ENCODE peak calls at places on chromosomes 1 and 21, in five cellular contexts. S is K562, M is transverse colon, C is heart right ventricle, L is HCT116. P is an unnamed sample.

GRCh38 chr1:50105430-50105829 is 3.3 kb upstream of the ELAVL4 start:
- DNase-seq in S (no peak), M (no peak), C (no peak), L (no peak), P (no peak)

GRCh38 chr1:212669102-212669501 is 30.5 kb downstream of the BATF3 start:
- DNase-seq in S (peak; percentile 63), M (no peak), C (no peak), L (peak; percentile 10), P (no peak)

GRCh38 chr1:92105546-92106081 is 25.5 kb downstream of the BTBD8 start:
- DNase-seq in S (no peak), M (no peak), C (no peak), L (no peak), P (no peak)

GRCh38 chr1:42740756-42741580 is 932 bp upstream of the CLDN19 start:
- DNase-seq in S (no peak), M (no peak), C (no peak), L (no peak), P (no peak)

GRCh38 chr1:43436371-43436770 is 17.4 kb downstream of the HYI start:
- DNase-seq in S (no peak), M (no peak), C (no peak), L (no peak), P (no peak)

GRCh38 chr1:15941044-15941840 is 34.7 kb downstream of the ZBTB17 start:
- DNase-seq in S (no peak), M (no peak), C (no peak), L (no peak), P (no peak)

GRCh38 chr1:234065794-234066447 is 161.4 kb downstream of the SLC35F3 start:
- DNase-seq in S (peak; percentile 79), M (peak; percentile 67), C (peak; percentile 45), L (peak; percentile 58), P (peak; percentile 16)

GRCh38 chr1:158177705-158178450 is 2.8 kb upstream of the CD1D start:
- DNase-seq in S (peak; percentile 84), M (peak; percentile 94), C (peak; percentile 95), L (no peak), P (no peak)

GRCh38 chr1:166165661-166166399 is 971 bp downstream of the FAM78B start:
- DNase-seq in S (no peak), M (peak; percentile 13), C (no peak), L (no peak), P (no peak)

GRCh38 chr21:45899317-45900033 is 82.1 kb upstream of the COL6A1 start:
- DNase-seq in S (no peak), M (no peak), C (no peak), L (no peak), P (no peak)

GRCh38 chr1:151641229-151641628 is 29.4 kb downstream of the SNX27 start:
- DNase-seq in S (no peak), M (no peak), C (no peak), L (no peak), P (no peak)

GRCh38 chr21:46218906-46219590 is 9.5 kb downstream of the LSS start:
- DNase-seq in S (no peak), M (no peak), C (no peak), L (no peak), P (no peak)

GRCh38 chr1:171476829-171477228 is 8.5 kb upstream of the PRRC2C start:
- DNase-seq in S (no peak), M (no peak), C (no peak), L (no peak), P (no peak)

GRCh38 chr1:30283199-30283962 is 440.0 kb downstream of the MATN1 start:
- DNase-seq in S (no peak), M (no peak), C (no peak), L (no peak), P (no peak)

GRCh38 chr1:1752190-1752589 is 26.1 kb downstream of the NADK start:
- DNase-seq in S (no peak), M (no peak), C (no peak), L (no peak), P (no peak)

GRCh38 chr1:225754940-225755635 is 22.5 kb upstream of the SRP9 start:
- DNase-seq in S (no peak), M (peak; percentile 35), C (peak; percentile 64), L (no peak), P (peak; percentile 66)

GRCh38 chr1:41578712-41579335 is 94.3 kb upstream of the EDN2 start:
- DNase-seq in S (peak; percentile 44), M (no peak), C (no peak), L (no peak), P (no peak)

GRCh38 chr1:44685218-44685617 is 10.7 kb downstream of the ARMH1 start:
- DNase-seq in S (no peak), M (no peak), C (no peak), L (no peak), P (no peak)

GRCh38 chr1:21668232-21669032 is 725 bp downstream of the RAP1GAP start:
- DNase-seq in S (peak; percentile 47), M (no peak), C (no peak), L (no peak), P (no peak)

GRCh38 chr1:175702079-175702795 is 41.2 kb downstream of the TNR start:
- DNase-seq in S (no peak), M (no peak), C (peak; percentile 19), L (no peak), P (no peak)

GRCh38 chr1:42484382-42484781 is 21.3 kb downstream of the CCDC30 start:
- DNase-seq in S (no peak), M (no peak), C (peak; percentile 16), L (no peak), P (peak; percentile 69)

GRCh38 chr1:212291505-212292134 is 6.4 kb downstream of the PPP2R5A start:
- DNase-seq in S (peak; percentile 64), M (no peak), C (no peak), L (peak; percentile 27), P (no peak)

GRCh38 chr1:107525146-107525545 is 384.3 kb downstream of the NTNG1 start:
- DNase-seq in S (no peak), M (no peak), C (no peak), L (no peak), P (no peak)

DNA sequence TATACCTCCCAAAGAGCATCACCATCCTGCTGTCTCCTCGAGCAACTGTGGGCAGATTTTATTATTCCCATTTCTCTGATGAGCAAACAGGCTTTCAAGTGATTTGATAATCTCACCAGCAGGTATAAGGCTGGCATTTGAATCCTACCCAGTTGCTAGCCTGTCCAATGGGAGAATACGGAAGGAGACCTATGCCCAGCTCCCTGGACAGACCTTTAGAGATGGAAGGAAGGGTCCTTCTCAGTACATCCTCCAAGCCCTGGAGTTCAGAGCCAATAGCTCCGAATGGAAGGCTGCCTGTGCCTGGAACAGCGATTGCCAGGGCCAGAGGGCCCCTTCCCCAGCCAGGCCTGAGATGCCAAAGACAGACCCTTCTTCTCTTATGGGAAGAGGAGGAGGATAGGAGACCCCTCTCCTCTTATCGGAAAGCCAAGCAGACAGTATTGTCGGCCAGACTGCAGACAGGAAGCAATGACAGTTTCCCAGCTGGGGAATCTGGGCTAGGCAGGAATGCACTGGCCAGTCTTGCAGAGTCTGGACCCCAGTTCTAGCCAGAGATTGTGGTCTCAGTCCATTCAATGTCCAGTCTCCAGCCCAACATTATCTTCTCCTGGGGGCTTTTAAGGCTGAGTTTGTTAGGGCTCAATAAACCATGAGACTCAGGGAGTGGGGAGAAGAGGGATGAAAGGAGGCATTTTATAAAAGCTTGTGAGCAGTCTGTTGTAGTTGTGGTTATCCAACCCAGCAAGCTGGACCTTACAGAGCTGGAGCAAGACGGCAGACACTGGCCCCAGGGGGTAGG is 2.0 kb downstream of the IFFO2 start:
- DNase-seq in S (no peak), M (no peak), C (no peak), L (no peak), P (no peak)
- H3K27ac ChIP-seq in S (no peak overlapping the region), M (peak overlapping the region; percentile 91), C (no peak overlapping the region), L (no peak overlapping the region), P (peak overlapping the region; percentile 47)

GRCh38 chr1:23799255-23799569 is 1.3 kb downstream of the GALE start:
- DNase-seq in S (no peak), M (no peak), C (no peak), L (no peak), P (no peak)

GRCh38 chr1:23800396-23801337 is at the start of gene GALE:
- DNase-seq in S (peak; percentile 98), M (peak; percentile 98), C (peak; percentile 98), L (peak; percentile 86), P (peak; percentile 81)

GRCh38 chr1:23797478-23798448 is 2.8 kb downstream of the GALE start:
- DNase-seq in S (no peak), M (no peak), C (no peak), L (no peak), P (no peak)

GRCh38 chr1:23799570-23800395 is 771 bp downstream of the GALE start:
- DNase-seq in S (peak; percentile 88), M (peak; percentile 88), C (peak; percentile 48), L (peak; percentile 77), P (no peak)

DNA sequence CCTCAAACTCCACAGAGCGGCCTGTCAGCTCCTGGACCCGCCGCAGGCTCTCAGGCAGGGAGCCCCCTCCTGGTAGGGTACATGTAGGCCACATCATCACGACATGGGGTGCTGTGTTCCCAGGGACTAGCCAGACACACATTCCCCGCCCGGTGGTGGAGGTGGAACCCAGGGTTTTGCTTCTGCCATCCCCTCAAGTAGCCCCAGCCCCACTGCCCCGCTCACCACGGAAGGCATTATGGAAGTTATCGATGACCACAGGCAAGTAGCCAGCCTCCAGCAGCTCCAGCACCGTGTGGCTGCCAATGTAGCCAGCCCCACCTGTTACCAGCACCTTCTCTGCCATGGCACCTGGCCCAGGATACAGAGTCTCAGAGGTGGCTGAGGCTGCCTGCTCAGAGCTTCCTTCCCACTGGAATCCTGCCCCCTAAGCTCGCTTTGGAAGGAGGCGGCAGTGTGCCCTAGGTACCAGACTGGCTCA is 1.9 kb downstream of the GALE start:
- DNase-seq in S (peak; percentile 70), M (peak; percentile 22), C (no peak), L (no peak), P (no peak)
- H3K4me3 ChIP-seq in S (no peak overlapping the region), M (peak overlapping the region; percentile 86), C (no peak overlapping the region), L (peak overlapping the region; percentile 65), P (no peak overlapping the region)

GRCh38 chr1:201760516-201760915 is 68.4 kb upstream of the IPO9 start:
- DNase-seq in S (no peak), M (no peak), C (no peak), L (no peak), P (no peak)
- H3K27ac ChIP-seq in S (no peak overlapping the region), M (no peak overlapping the region), C (peak overlapping the region; percentile 45), L (no peak overlapping the region), P (no peak overlapping the region)

GRCh38 chr1:24111998-24112380 is at the start of gene MYOM3:
- DNase-seq in S (no peak), M (no peak), C (peak; percentile 65), L (no peak), P (no peak)

GRCh38 chr1:24114753-24115152 is 2.8 kb upstream of the MYOM3 start:
- DNase-seq in S (no peak), M (no peak), C (no peak), L (no peak), P (no peak)

GRCh38 chr1:24111264-24111997 is 504 bp downstream of the MYOM3 start:
- DNase-seq in S (no peak), M (no peak), C (peak; percentile 46), L (no peak), P (no peak)

GRCh38 chr1:24110642-24111263 is 1.2 kb downstream of the MYOM3 start:
- DNase-seq in S (no peak), M (no peak), C (peak; percentile 81), L (no peak), P (no peak)

GRCh38 chr1:24112381-24113169 is 640 bp upstream of the MYOM3 start:
- DNase-seq in S (peak; percentile 80), M (peak; percentile 73), C (peak; percentile 75), L (peak; percentile 18), P (peak; percentile 15)
- H3K4me3 ChIP-seq in S (no peak overlapping the region), M (peak overlapping the region; percentile 22), C (peak overlapping the region; percentile 29), L (no peak overlapping the region), P (peak overlapping the region; percentile 29)

P was measured in AG04450.